ENCODE peak calls at places on chromosomes 16 and 17, in ten cellular contexts. One of them, this sample, is unnamed.

GRCh38 chr17:4544656-4545216 is 10.4 kb downstream of the MYBBP1A start:
- DNase-seq in astrocyte: no peak
- DNase-seq in AG04450: no peak
- DNase-seq in heart right ventricle: no peak
- DNase-seq in gastrocnemius medialis: no peak
- DNase-seq in fibroblast of pulmonary artery: no peak
- DNase-seq in left ventricle myocardium inferior: no peak
- DNase-seq in CD8-positive, alpha-beta T cell: no peak
- DNase-seq in uterus: no peak
- DNase-seq in AG09309: no peak
- DNase-seq in this sample: no peak

GRCh38 chr17:38559880-38560230 is 45.9 kb downstream of the SRCIN1 start:
- DNase-seq in astrocyte: no peak
- DNase-seq in AG04450: no peak
- DNase-seq in heart right ventricle: no peak
- DNase-seq in gastrocnemius medialis: no peak
- DNase-seq in fibroblast of pulmonary artery: no peak
- DNase-seq in left ventricle myocardium inferior: no peak
- DNase-seq in CD8-positive, alpha-beta T cell: no peak
- DNase-seq in uterus: peak
- DNase-seq in AG09309: no peak
- DNase-seq in this sample: no peak

GRCh38 chr16:57150682-57151330 is 35.0 kb downstream of the PSME3IP1 start:
- DNase-seq in astrocyte: peak
- DNase-seq in AG04450: no peak
- DNase-seq in heart right ventricle: no peak
- DNase-seq in gastrocnemius medialis: no peak
- DNase-seq in fibroblast of pulmonary artery: no peak
- DNase-seq in left ventricle myocardium inferior: no peak
- DNase-seq in CD8-positive, alpha-beta T cell: no peak
- DNase-seq in uterus: no peak
- DNase-seq in AG09309: no peak
- DNase-seq in this sample: no peak

GRCh38 chr17:56756536-56756935 is 77.2 kb downstream of the C17orf67 start:
- DNase-seq in astrocyte: peak
- DNase-seq in AG04450: peak
- DNase-seq in heart right ventricle: no peak
- DNase-seq in gastrocnemius medialis: no peak
- DNase-seq in fibroblast of pulmonary artery: peak
- DNase-seq in left ventricle myocardium inferior: no peak
- DNase-seq in CD8-positive, alpha-beta T cell: no peak
- DNase-seq in uterus: no peak
- DNase-seq in AG09309: peak
- DNase-seq in this sample: peak

GRCh38 chr16:88070989-88071625 is 119.9 kb downstream of the BANP start:
- DNase-seq in astrocyte: no peak
- DNase-seq in AG04450: no peak
- DNase-seq in heart right ventricle: no peak
- DNase-seq in gastrocnemius medialis: no peak
- DNase-seq in fibroblast of pulmonary artery: no peak
- DNase-seq in left ventricle myocardium inferior: no peak
- DNase-seq in CD8-positive, alpha-beta T cell: no peak
- DNase-seq in uterus: no peak
- DNase-seq in AG09309: no peak
- DNase-seq in this sample: no peak

GRCh38 chr17:68981288-68981687 is 26.1 kb upstream of the ABCA8 start:
- DNase-seq in astrocyte: peak
- DNase-seq in AG04450: peak
- DNase-seq in heart right ventricle: no peak
- DNase-seq in gastrocnemius medialis: no peak
- DNase-seq in fibroblast of pulmonary artery: peak
- DNase-seq in left ventricle myocardium inferior: no peak
- DNase-seq in CD8-positive, alpha-beta T cell: no peak
- DNase-seq in uterus: peak
- DNase-seq in AG09309: peak
- DNase-seq in this sample: no peak

GRCh38 chr16:28521436-28521835 is 14.8 kb upstream of the IL27 start:
- DNase-seq in astrocyte: no peak
- DNase-seq in AG04450: no peak
- DNase-seq in heart right ventricle: no peak
- DNase-seq in gastrocnemius medialis: no peak
- DNase-seq in fibroblast of pulmonary artery: no peak
- DNase-seq in left ventricle myocardium inferior: no peak
- DNase-seq in CD8-positive, alpha-beta T cell: no peak
- DNase-seq in uterus: no peak
- DNase-seq in AG09309: no peak
- DNase-seq in this sample: no peak

GRCh38 chr17:73584049-73584448 is 60.2 kb downstream of the SDK2 start:
- DNase-seq in astrocyte: no peak
- DNase-seq in AG04450: no peak
- DNase-seq in heart right ventricle: no peak
- DNase-seq in gastrocnemius medialis: no peak
- DNase-seq in fibroblast of pulmonary artery: no peak
- DNase-seq in left ventricle myocardium inferior: no peak
- DNase-seq in CD8-positive, alpha-beta T cell: no peak
- DNase-seq in uterus: no peak
- DNase-seq in AG09309: no peak
- DNase-seq in this sample: no peak

GRCh38 chr16:29862383-29862883 is 593 bp downstream of the CDIPT start:
- DNase-seq in astrocyte: no peak
- DNase-seq in AG04450: no peak
- DNase-seq in heart right ventricle: no peak
- DNase-seq in gastrocnemius medialis: no peak
- DNase-seq in fibroblast of pulmonary artery: peak
- DNase-seq in left ventricle myocardium inferior: peak
- DNase-seq in CD8-positive, alpha-beta T cell: no peak
- DNase-seq in uterus: no peak
- DNase-seq in AG09309: no peak
- DNase-seq in this sample: no peak

GRCh38 chr16:51175081-51175480 is 24.0 kb upstream of the SALL1 start:
- DNase-seq in astrocyte: no peak
- DNase-seq in AG04450: no peak
- DNase-seq in heart right ventricle: no peak
- DNase-seq in gastrocnemius medialis: no peak
- DNase-seq in fibroblast of pulmonary artery: no peak
- DNase-seq in left ventricle myocardium inferior: no peak
- DNase-seq in CD8-positive, alpha-beta T cell: no peak
- DNase-seq in uterus: no peak
- DNase-seq in AG09309: no peak
- DNase-seq in this sample: no peak

GRCh38 chr17:7839890-7840260 is 5.9 kb downstream of the KDM6B start:
- DNase-seq in astrocyte: peak
- DNase-seq in AG04450: no peak
- DNase-seq in heart right ventricle: no peak
- DNase-seq in gastrocnemius medialis: no peak
- DNase-seq in fibroblast of pulmonary artery: no peak
- DNase-seq in left ventricle myocardium inferior: no peak
- DNase-seq in CD8-positive, alpha-beta T cell: no peak
- DNase-seq in uterus: no peak
- DNase-seq in AG09309: no peak
- DNase-seq in this sample: no peak

GRCh38 chr17:9228408-9229159 is 207.3 kb downstream of the NTN1 start:
- DNase-seq in astrocyte: peak
- DNase-seq in AG04450: peak
- DNase-seq in heart right ventricle: no peak
- DNase-seq in gastrocnemius medialis: no peak
- DNase-seq in fibroblast of pulmonary artery: peak
- DNase-seq in left ventricle myocardium inferior: no peak
- DNase-seq in CD8-positive, alpha-beta T cell: no peak
- DNase-seq in uterus: peak
- DNase-seq in AG09309: peak
- DNase-seq in this sample: peak

GRCh38 chr17:41065829-41066624 is at the start of gene KRTAP2-4:
- DNase-seq in astrocyte: peak
- DNase-seq in AG04450: peak
- DNase-seq in heart right ventricle: no peak
- DNase-seq in gastrocnemius medialis: no peak
- DNase-seq in fibroblast of pulmonary artery: peak
- DNase-seq in left ventricle myocardium inferior: no peak
- DNase-seq in CD8-positive, alpha-beta T cell: no peak
- DNase-seq in uterus: no peak
- DNase-seq in AG09309: peak
- DNase-seq in this sample: peak

GRCh38 chr16:74608381-74608780 is 1.5 kb upstream of the GLG1 start:
- DNase-seq in astrocyte: no peak
- DNase-seq in AG04450: no peak
- DNase-seq in heart right ventricle: no peak
- DNase-seq in gastrocnemius medialis: no peak
- DNase-seq in fibroblast of pulmonary artery: no peak
- DNase-seq in left ventricle myocardium inferior: no peak
- DNase-seq in CD8-positive, alpha-beta T cell: no peak
- DNase-seq in uterus: no peak
- DNase-seq in AG09309: no peak
- DNase-seq in this sample: no peak

DNA sequence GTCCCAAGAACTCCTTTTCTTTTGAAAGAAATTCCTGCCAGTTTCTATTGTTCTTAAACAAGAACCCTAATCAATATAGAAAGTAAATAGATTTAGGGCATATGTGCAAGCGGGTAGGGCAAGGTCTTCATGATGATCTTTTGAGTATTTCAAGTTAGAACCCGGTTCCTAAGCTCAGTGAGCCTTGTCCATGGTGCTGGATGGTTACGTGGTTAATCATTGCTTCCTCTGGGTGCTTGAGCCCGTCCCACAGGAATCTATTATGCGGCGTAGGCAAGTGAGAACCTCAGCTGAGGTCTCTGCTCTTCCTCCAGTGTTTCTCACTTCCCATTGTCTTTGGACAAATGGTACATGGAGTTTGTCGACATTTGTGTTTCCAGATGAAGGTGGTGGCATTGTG is 580.8 kb upstream of the EEF2KMT start:
- DNase-seq in astrocyte: no peak
- DNase-seq in AG04450: no peak
- DNase-seq in heart right ventricle: no peak
- DNase-seq in gastrocnemius medialis: no peak
- DNase-seq in fibroblast of pulmonary artery: no peak
- DNase-seq in left ventricle myocardium inferior: no peak
- DNase-seq in CD8-positive, alpha-beta T cell: no peak
- DNase-seq in uterus: no peak
- DNase-seq in AG09309: no peak
- DNase-seq in this sample: no peak
- TF ChIP-seq CTCF in astrocyte: no peak
- TF ChIP-seq CTCF in AG04450: no peak
- TF ChIP-seq CTCF in heart right ventricle: no peak
- TF ChIP-seq CTCF in gastrocnemius medialis: no peak
- TF ChIP-seq CTCF in fibroblast of pulmonary artery: no peak
- TF ChIP-seq CTCF in left ventricle myocardium inferior: no peak
- TF ChIP-seq CTCF in CD8-positive, alpha-beta T cell: no peak
- TF ChIP-seq CTCF in uterus: no peak
- TF ChIP-seq CTCF in AG09309: no peak
- TF ChIP-seq CTCF in this sample: no peak

GRCh38 chr16:4486126-4486893 is 10.1 kb downstream of the HMOX2 start:
- DNase-seq in astrocyte: no peak
- DNase-seq in AG04450: no peak
- DNase-seq in heart right ventricle: no peak
- DNase-seq in gastrocnemius medialis: peak
- DNase-seq in fibroblast of pulmonary artery: no peak
- DNase-seq in left ventricle myocardium inferior: peak
- DNase-seq in CD8-positive, alpha-beta T cell: no peak
- DNase-seq in uterus: no peak
- DNase-seq in AG09309: no peak
- DNase-seq in this sample: no peak
- H3K4me3 ChIP-seq in astrocyte: no peak
- H3K4me3 ChIP-seq in AG04450: no peak
- H3K4me3 ChIP-seq in heart right ventricle: no peak
- H3K4me3 ChIP-seq in gastrocnemius medialis: no peak
- H3K4me3 ChIP-seq in fibroblast of pulmonary artery: no peak
- H3K4me3 ChIP-seq in left ventricle myocardium inferior: no peak
- H3K4me3 ChIP-seq in CD8-positive, alpha-beta T cell: no peak
- H3K4me3 ChIP-seq in uterus: no peak
- H3K4me3 ChIP-seq in AG09309: no peak
- H3K4me3 ChIP-seq in this sample: no peak

GRCh38 chr17:70629902-70630301 is 460.6 kb downstream of the KCNJ2 start:
- DNase-seq in astrocyte: no peak
- DNase-seq in AG04450: no peak
- DNase-seq in heart right ventricle: no peak
- DNase-seq in gastrocnemius medialis: no peak
- DNase-seq in fibroblast of pulmonary artery: peak
- DNase-seq in left ventricle myocardium inferior: no peak
- DNase-seq in CD8-positive, alpha-beta T cell: no peak
- DNase-seq in uterus: no peak
- DNase-seq in AG09309: no peak
- DNase-seq in this sample: no peak
- TF ChIP-seq CTCF in astrocyte: no peak
- TF ChIP-seq CTCF in AG04450: peak
- TF ChIP-seq CTCF in heart right ventricle: peak
- TF ChIP-seq CTCF in gastrocnemius medialis: peak
- TF ChIP-seq CTCF in fibroblast of pulmonary artery: peak
- TF ChIP-seq CTCF in left ventricle myocardium inferior: peak
- TF ChIP-seq CTCF in CD8-positive, alpha-beta T cell: no peak
- TF ChIP-seq CTCF in uterus: no peak
- TF ChIP-seq CTCF in AG09309: peak
- TF ChIP-seq CTCF in this sample: no peak

GRCh38 chr17:66429680-66430079 is 127.3 kb downstream of the PRKCA start:
- DNase-seq in astrocyte: no peak
- DNase-seq in AG04450: no peak
- DNase-seq in heart right ventricle: no peak
- DNase-seq in gastrocnemius medialis: no peak
- DNase-seq in fibroblast of pulmonary artery: no peak
- DNase-seq in left ventricle myocardium inferior: no peak
- DNase-seq in CD8-positive, alpha-beta T cell: no peak
- DNase-seq in uterus: no peak
- DNase-seq in AG09309: no peak
- DNase-seq in this sample: no peak

GRCh38 chr17:66432996-66433556 is 130.7 kb downstream of the PRKCA start:
- DNase-seq in astrocyte: no peak
- DNase-seq in AG04450: no peak
- DNase-seq in heart right ventricle: no peak
- DNase-seq in gastrocnemius medialis: no peak
- DNase-seq in fibroblast of pulmonary artery: peak
- DNase-seq in left ventricle myocardium inferior: no peak
- DNase-seq in CD8-positive, alpha-beta T cell: no peak
- DNase-seq in uterus: no peak
- DNase-seq in AG09309: no peak
- DNase-seq in this sample: no peak

GRCh38 chr17:66432558-66432957 is 130.1 kb downstream of the PRKCA start:
- DNase-seq in astrocyte: no peak
- DNase-seq in AG04450: no peak
- DNase-seq in heart right ventricle: no peak
- DNase-seq in gastrocnemius medialis: no peak
- DNase-seq in fibroblast of pulmonary artery: no peak
- DNase-seq in left ventricle myocardium inferior: no peak
- DNase-seq in CD8-positive, alpha-beta T cell: no peak
- DNase-seq in uterus: no peak
- DNase-seq in AG09309: no peak
- DNase-seq in this sample: no peak

GRCh38 chr17:66431910-66432309 is 129.5 kb downstream of the PRKCA start:
- DNase-seq in astrocyte: peak
- DNase-seq in AG04450: peak
- DNase-seq in heart right ventricle: no peak
- DNase-seq in gastrocnemius medialis: no peak
- DNase-seq in fibroblast of pulmonary artery: peak
- DNase-seq in left ventricle myocardium inferior: no peak
- DNase-seq in CD8-positive, alpha-beta T cell: no peak
- DNase-seq in uterus: peak
- DNase-seq in AG09309: peak
- DNase-seq in this sample: peak

GRCh38 chr17:66431080-66431795 is 128.8 kb downstream of the PRKCA start:
- DNase-seq in astrocyte: no peak
- DNase-seq in AG04450: no peak
- DNase-seq in heart right ventricle: no peak
- DNase-seq in gastrocnemius medialis: no peak
- DNase-seq in fibroblast of pulmonary artery: peak
- DNase-seq in left ventricle myocardium inferior: no peak
- DNase-seq in CD8-positive, alpha-beta T cell: no peak
- DNase-seq in uterus: no peak
- DNase-seq in AG09309: no peak
- DNase-seq in this sample: no peak
- H3K4me3 ChIP-seq in astrocyte: peak
- H3K4me3 ChIP-seq in AG04450: peak
- H3K4me3 ChIP-seq in heart right ventricle: no peak
- H3K4me3 ChIP-seq in gastrocnemius medialis: no peak
- H3K4me3 ChIP-seq in fibroblast of pulmonary artery: no peak
- H3K4me3 ChIP-seq in left ventricle myocardium inferior: no peak
- H3K4me3 ChIP-seq in CD8-positive, alpha-beta T cell: no peak
- H3K4me3 ChIP-seq in uterus: peak
- H3K4me3 ChIP-seq in AG09309: no peak
- H3K4me3 ChIP-seq in this sample: peak

This sample was measured in AG04449.